ENCODE peak calls at places on chromosomes 4 and X, in five cellular contexts. One of them, this sample, is unnamed.

GRCh38 chr4:174808836-174809235 is 20.2 kb downstream of the GLRA3 start:
- DNase-seq in lower lobe of right lung: no peak
- DNase-seq in lung: no peak
- DNase-seq in Calu3: no peak
- DNase-seq in GM23338: no peak
- DNase-seq in this sample: no peak

GRCh38 chrX:30713061-30713525 is 59.9 kb downstream of the GK start:
- DNase-seq in GM23338: peak
- DNase-seq in lower lobe of right lung: peak
- DNase-seq in Calu3: peak
- DNase-seq in lung: peak
- DNase-seq in this sample: peak

GRCh38 chrX:108224727-108225455 is 133.3 kb downstream of the ATG4A start:
- DNase-seq in lower lobe of right lung: no peak
- DNase-seq in lung: no peak
- DNase-seq in Calu3: peak
- DNase-seq in GM23338: peak
- DNase-seq in this sample: peak

GRCh38 chr4:43330288-43330687 is 437.8 kb downstream of the GRXCR1 start:
- DNase-seq in Calu3: no peak
- DNase-seq in lower lobe of right lung: no peak
- DNase-seq in lung: no peak
- DNase-seq in GM23338: no peak
- DNase-seq in this sample: peak

GRCh38 chr4:4225915-4226605 is 669 bp downstream of the OTOP1 start:
- DNase-seq in lung: no peak
- DNase-seq in lower lobe of right lung: no peak
- DNase-seq in GM23338: peak
- DNase-seq in Calu3: no peak
- DNase-seq in this sample: no peak

GRCh38 chr4:152304220-152304619 is 231.7 kb downstream of the FBXW7 start:
- DNase-seq in lower lobe of right lung: no peak
- DNase-seq in lung: no peak
- DNase-seq in GM23338: no peak
- DNase-seq in Calu3: no peak
- DNase-seq in this sample: no peak

GRCh38 chr4:71231073-71231752 is 107.6 kb upstream of the SLC4A4 start:
- DNase-seq in lower lobe of right lung: peak
- DNase-seq in GM23338: peak
- DNase-seq in lung: peak
- DNase-seq in Calu3: peak
- DNase-seq in this sample: no peak

GRCh38 chr4:71994559-71994958 is 37.2 kb upstream of the NPFFR2 start:
- DNase-seq in lung: no peak
- DNase-seq in Calu3: no peak
- DNase-seq in GM23338: no peak
- DNase-seq in lower lobe of right lung: no peak
- DNase-seq in this sample: no peak

GRCh38 chrX:139823806-139824205 is 109.0 kb downstream of the ATP11C start:
- DNase-seq in GM23338: no peak
- DNase-seq in Calu3: no peak
- DNase-seq in lower lobe of right lung: no peak
- DNase-seq in lung: no peak
- DNase-seq in this sample: peak

GRCh38 chr4:6298035-6298434 is 28.4 kb downstream of the WFS1 start:
- DNase-seq in lower lobe of right lung: no peak
- DNase-seq in lung: no peak
- DNase-seq in GM23338: no peak
- DNase-seq in Calu3: no peak
- DNase-seq in this sample: no peak

GRCh38 chr4:109967798-109968520 is 55.3 kb downstream of the EGF start:
- DNase-seq in Calu3: peak
- DNase-seq in GM23338: no peak
- DNase-seq in lung: no peak
- DNase-seq in lower lobe of right lung: no peak
- DNase-seq in this sample: peak

GRCh38 chr4:3294401-3295241 is 1.8 kb downstream of the RGS12 start:
- DNase-seq in lower lobe of right lung: no peak
- DNase-seq in GM23338: no peak
- DNase-seq in Calu3: no peak
- DNase-seq in lung: no peak
- DNase-seq in this sample: no peak

GRCh38 chrX:69162466-69162865 is 2.8 kb downstream of the PJA1 start:
- DNase-seq in GM23338: no peak
- DNase-seq in lung: no peak
- DNase-seq in Calu3: no peak
- DNase-seq in lower lobe of right lung: no peak
- DNase-seq in this sample: no peak

GRCh38 chrX:107729558-107730297 is 45.9 kb downstream of the TSC22D3 start:
- DNase-seq in GM23338: peak
- DNase-seq in lung: no peak
- DNase-seq in Calu3: peak
- DNase-seq in lower lobe of right lung: no peak
- DNase-seq in this sample: no peak

GRCh38 chr4:147578611-147579010 is 38.6 kb upstream of the TMEM184C start:
- DNase-seq in lower lobe of right lung: no peak
- DNase-seq in GM23338: no peak
- DNase-seq in Calu3: no peak
- DNase-seq in lung: no peak
- DNase-seq in this sample: no peak
- TF ChIP-seq CTCF in lower lobe of right lung: no peak
- TF ChIP-seq CTCF in GM23338: no peak
- TF ChIP-seq CTCF in Calu3: no peak
- TF ChIP-seq CTCF in lung: no peak
- TF ChIP-seq CTCF in this sample: no peak

DNA sequence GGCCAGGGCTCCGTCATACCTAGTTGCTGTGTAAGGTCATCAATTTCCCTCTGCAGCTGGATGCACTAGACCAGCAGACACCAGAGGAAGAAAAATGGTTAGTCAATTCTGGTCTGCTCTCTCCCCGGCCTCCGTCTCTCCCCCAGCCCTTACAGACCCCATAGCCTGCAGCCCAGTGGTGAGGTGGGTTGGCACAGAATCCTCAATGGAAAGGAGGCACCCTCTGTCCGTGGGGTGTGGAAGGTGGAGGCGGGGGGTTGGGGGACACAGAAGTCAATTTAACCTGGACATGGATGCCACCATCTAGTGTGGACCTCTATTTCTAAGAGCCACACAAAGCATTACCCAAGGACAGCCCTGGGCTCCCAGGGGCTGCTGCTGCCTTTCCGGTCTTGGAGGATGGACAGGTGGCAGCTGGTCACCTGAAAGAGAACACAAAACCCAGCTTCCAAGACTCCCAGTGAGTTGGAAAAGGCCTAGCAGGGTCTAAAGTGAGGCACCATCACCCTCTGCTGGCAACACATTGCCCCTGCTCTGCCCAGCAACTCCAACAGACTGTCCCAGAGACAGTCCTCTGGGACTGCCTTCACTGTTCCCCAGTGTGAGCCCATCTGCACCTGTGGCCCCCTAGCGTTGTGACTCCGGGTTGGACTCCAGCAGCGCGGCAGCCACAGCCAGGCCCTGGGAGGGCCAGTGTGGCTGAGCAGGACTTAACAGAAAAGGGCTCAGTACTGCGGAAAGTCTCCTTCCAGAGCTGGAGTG is 40.1 kb upstream of the NHSL2 start:
- DNase-seq in lower lobe of right lung: no peak
- DNase-seq in lung: no peak
- DNase-seq in GM23338: peak
- DNase-seq in Calu3: peak
- DNase-seq in this sample: peak
- TF ChIP-seq CTCF in lower lobe of right lung: no peak
- TF ChIP-seq CTCF in lung: no peak
- TF ChIP-seq CTCF in GM23338: peak
- TF ChIP-seq CTCF in Calu3: no peak
- TF ChIP-seq CTCF in this sample: no peak

GRCh38 chrX:150766351-150767044 is 73.3 kb downstream of the MTMR1 start:
- DNase-seq in lower lobe of right lung: no peak
- DNase-seq in Calu3: no peak
- DNase-seq in lung: no peak
- DNase-seq in GM23338: peak
- DNase-seq in this sample: no peak
- TF ChIP-seq CTCF in lower lobe of right lung: no peak
- TF ChIP-seq CTCF in Calu3: no peak
- TF ChIP-seq CTCF in lung: no peak
- TF ChIP-seq CTCF in GM23338: peak
- TF ChIP-seq CTCF in this sample: no peak

DNA sequence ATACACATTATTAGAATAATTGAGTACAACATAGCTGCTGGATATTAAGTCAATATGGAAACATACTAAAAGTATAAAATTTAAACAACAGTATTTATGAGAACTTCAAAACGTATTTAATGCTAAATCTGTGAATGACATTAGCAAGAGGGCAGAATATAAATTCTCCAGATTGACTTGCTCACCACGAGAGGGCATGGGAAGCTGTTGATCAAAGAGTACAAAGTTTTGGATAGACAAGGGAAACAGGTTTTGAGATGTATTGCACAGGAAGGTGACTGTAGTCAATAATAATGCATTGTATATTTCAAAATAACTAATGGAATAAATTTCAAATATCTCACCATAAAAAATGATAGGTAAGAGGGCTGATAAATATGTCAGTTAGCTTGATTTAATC is 768.2 kb downstream of the CENPC start:
- DNase-seq in lower lobe of right lung: no peak
- DNase-seq in GM23338: no peak
- DNase-seq in Calu3: no peak
- DNase-seq in lung: no peak
- DNase-seq in this sample: peak
- TF ChIP-seq CTCF in lower lobe of right lung: no peak
- TF ChIP-seq CTCF in GM23338: no peak
- TF ChIP-seq CTCF in Calu3: no peak
- TF ChIP-seq CTCF in lung: no peak
- TF ChIP-seq CTCF in this sample: peak

DNA sequence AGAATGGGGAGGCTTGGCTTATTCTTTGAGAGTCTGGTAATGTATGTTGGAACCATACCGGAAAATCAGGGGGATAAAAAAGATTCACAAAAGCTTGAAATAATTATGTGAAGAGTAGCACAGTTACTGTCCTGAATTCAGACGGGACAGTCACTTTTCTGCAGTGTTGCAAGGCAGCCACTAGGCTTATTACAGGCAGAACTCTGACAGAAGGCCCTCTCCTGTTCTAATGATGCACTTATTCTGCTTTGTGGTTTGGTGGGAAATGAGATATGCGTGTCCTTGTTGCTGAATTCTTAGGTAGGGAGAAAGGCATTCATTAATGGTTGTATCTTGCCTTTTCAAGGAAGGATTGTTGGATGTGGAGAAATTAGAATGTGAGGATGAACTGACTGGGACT is 37.2 kb downstream of the GUCY1B1 start:
- DNase-seq in lung: no peak
- DNase-seq in lower lobe of right lung: no peak
- DNase-seq in GM23338: peak
- DNase-seq in Calu3: no peak
- DNase-seq in this sample: peak
- TF ChIP-seq CTCF in lung: no peak
- TF ChIP-seq CTCF in lower lobe of right lung: peak
- TF ChIP-seq CTCF in GM23338: peak
- TF ChIP-seq CTCF in Calu3: no peak
- TF ChIP-seq CTCF in this sample: no peak

DNA sequence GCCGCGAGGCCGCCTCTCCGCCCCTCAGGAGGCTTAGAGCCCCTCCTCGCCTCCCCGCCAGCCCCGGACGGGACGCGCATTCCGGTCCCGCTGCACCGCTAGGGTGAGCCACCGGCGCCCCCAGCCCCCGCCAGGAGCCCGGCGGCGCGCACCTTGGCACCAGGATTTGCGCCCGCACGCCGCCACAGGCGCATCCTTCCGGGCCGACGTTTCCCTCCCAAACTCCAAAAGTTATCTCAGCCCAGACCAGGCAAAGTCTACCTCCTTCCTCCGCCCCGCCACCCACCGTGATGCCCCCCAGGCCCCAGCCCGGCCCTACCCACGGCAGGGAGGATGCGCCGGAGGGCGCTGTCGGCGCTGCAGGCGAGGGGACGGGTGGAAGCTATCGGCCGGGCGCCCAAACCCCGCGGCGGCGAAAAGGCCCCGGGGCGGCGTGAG is 538 bp downstream of the SCML2 start:
- DNase-seq in lung: no peak
- DNase-seq in lower lobe of right lung: no peak
- DNase-seq in GM23338: peak
- DNase-seq in Calu3: peak
- DNase-seq in this sample: no peak
- TF ChIP-seq CTCF in lung: no peak
- TF ChIP-seq CTCF in lower lobe of right lung: peak
- TF ChIP-seq CTCF in GM23338: no peak
- TF ChIP-seq CTCF in Calu3: no peak
- TF ChIP-seq CTCF in this sample: no peak

DNA sequence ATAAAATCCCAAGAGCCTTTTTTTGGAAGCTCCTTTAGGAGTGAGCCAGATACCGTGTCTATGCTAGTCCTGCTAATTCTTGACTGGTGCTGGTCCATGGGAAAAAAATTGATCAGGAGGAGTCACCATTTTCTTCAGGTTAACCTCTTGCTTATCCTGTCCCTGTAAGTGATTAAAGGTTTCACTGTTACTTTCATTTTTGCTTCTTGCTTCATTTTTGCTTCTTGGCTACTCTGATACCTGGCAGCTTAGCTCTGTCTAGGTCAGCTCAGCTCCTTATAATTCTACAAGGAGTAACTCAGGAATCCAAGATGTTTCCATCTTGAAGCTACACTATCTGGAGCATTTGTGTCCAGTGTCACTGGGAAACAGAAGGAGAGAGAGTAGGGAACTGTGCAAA is 45.7 kb downstream of the AFM start:
- DNase-seq in lung: no peak
- DNase-seq in lower lobe of right lung: no peak
- DNase-seq in GM23338: no peak
- DNase-seq in Calu3: no peak
- DNase-seq in this sample: no peak
- TF ChIP-seq CTCF in lung: no peak
- TF ChIP-seq CTCF in lower lobe of right lung: no peak
- TF ChIP-seq CTCF in GM23338: no peak
- TF ChIP-seq CTCF in Calu3: no peak
- TF ChIP-seq CTCF in this sample: no peak

GRCh38 chr4:112748352-112748900 is 111.5 kb downstream of the LARP7 start:
- DNase-seq in lower lobe of right lung: no peak
- DNase-seq in GM23338: peak
- DNase-seq in Calu3: no peak
- DNase-seq in lung: no peak
- DNase-seq in this sample: no peak

GRCh38 chr4:112753333-112753732 is 116.4 kb downstream of the LARP7 start:
- DNase-seq in Calu3: no peak
- DNase-seq in GM23338: no peak
- DNase-seq in lung: no peak
- DNase-seq in lower lobe of right lung: no peak
- DNase-seq in this sample: no peak

GRCh38 chr4:112752510-112752909 is 115.6 kb downstream of the LARP7 start:
- DNase-seq in lung: no peak
- DNase-seq in Calu3: no peak
- DNase-seq in lower lobe of right lung: no peak
- DNase-seq in GM23338: no peak
- DNase-seq in this sample: no peak

GRCh38 chr4:112752061-112752460 is 115.1 kb downstream of the LARP7 start:
- DNase-seq in Calu3: no peak
- DNase-seq in lower lobe of right lung: no peak
- DNase-seq in GM23338: no peak
- DNase-seq in lung: no peak
- DNase-seq in this sample: no peak

DNA sequence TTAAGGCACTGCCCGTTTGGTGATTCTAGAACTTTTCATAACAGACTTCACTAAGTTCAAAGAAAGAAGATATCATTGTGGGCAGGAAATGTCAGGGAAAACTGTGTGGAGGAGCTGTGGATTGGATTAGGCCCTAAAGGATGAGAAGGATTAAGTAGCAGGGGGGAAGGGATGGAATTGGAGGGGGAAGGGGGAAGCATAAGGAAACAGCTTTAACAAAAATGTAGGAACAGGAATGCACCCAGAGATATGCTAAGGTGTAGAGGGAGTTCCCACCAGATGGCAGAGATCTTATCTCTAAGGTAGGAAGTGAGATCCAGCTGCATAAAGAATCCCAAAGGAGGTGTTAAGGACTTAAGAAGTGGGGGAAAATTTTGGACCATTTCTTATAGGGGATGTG is 114.5 kb downstream of the LARP7 start:
- DNase-seq in lower lobe of right lung: no peak
- DNase-seq in GM23338: peak
- DNase-seq in Calu3: no peak
- DNase-seq in lung: no peak
- DNase-seq in this sample: no peak
- TF ChIP-seq CTCF in lower lobe of right lung: no peak
- TF ChIP-seq CTCF in GM23338: no peak
- TF ChIP-seq CTCF in Calu3: no peak
- TF ChIP-seq CTCF in lung: no peak
- TF ChIP-seq CTCF in this sample: no peak